ENCODE peak calls at places on chromosomes 2 and 18, in six cellular contexts. X, I, C, A, R and J are unnamed samples.

GRCh38 chr2:55357907-55358306 is 61.7 kb downstream of the CCDC88A start:
- DNase-seq in X (no peak), I (no peak), C (no peak), A (no peak), R (no peak), J (no peak)

GRCh38 chr18:13382990-13383821 is 164.6 kb downstream of the LDLRAD4 start:
- DNase-seq in X (peak), I (peak), C (no peak), A (no peak), R (no peak), J (no peak)

GRCh38 chr2:201358684-201359083 is 1.5 kb upstream of the FLACC1 start:
- DNase-seq in X (no peak), I (no peak), C (no peak), A (no peak), R (no peak), J (no peak)

GRCh38 chr2:176612736-176613135 is 343.5 kb downstream of the MTX2 start:
- DNase-seq in X (no peak), I (no peak), C (no peak), A (no peak), R (no peak), J (no peak)

GRCh38 chr2:94870392-94871225 is 621 bp upstream of the TEKT4 start:
- DNase-seq in X (no peak), I (no peak), C (no peak), A (no peak), R (no peak), J (no peak)

GRCh38 chr2:45643543-45644542 is 7.6 kb upstream of the PRKCE start:
- DNase-seq in X (peak), I (peak), C (peak), A (peak), R (peak), J (peak)

GRCh38 chr2:70371753-70372152 is 69.9 kb upstream of the FAM136A start:
- DNase-seq in X (no peak), I (no peak), C (no peak), A (no peak), R (no peak), J (no peak)

GRCh38 chr2:231597014-231597611 is 4.4 kb downstream of the TEX44 start:
- DNase-seq in X (no peak), I (no peak), C (no peak), A (peak), R (no peak), J (no peak)

GRCh38 chr2:118349365-118349764 is 261.1 kb downstream of the INSIG2 start:
- DNase-seq in X (no peak), I (no peak), C (no peak), A (no peak), R (no peak), J (no peak)

GRCh38 chr18:11495441-11495840 is 114.0 kb upstream of the SLC35G4 start:
- DNase-seq in X (no peak), I (no peak), C (no peak), A (no peak), R (no peak), J (no peak)

GRCh38 chr2:34308140-34308539 is 709.0 kb upstream of the FAM98A start:
- DNase-seq in X (no peak), I (no peak), C (no peak), A (no peak), R (no peak), J (no peak)

GRCh38 chr2:105886029-105886454 is 141.3 kb downstream of the NCK2 start:
- DNase-seq in X (no peak), I (no peak), C (no peak), A (no peak), R (no peak), J (no peak)

GRCh38 chr2:123993728-123994323 is 31.3 kb upstream of the CNTNAP5 start:
- DNase-seq in X (no peak), I (peak), C (no peak), A (peak), R (no peak), J (no peak)

GRCh38 chr18:49090901-49091300 is 140.1 kb upstream of the SMAD7 start:
- DNase-seq in X (no peak), I (no peak), C (no peak), A (no peak), R (no peak), J (no peak)

GRCh38 chr2:213261237-213261636 is 23.0 kb upstream of the SPAG16 start:
- DNase-seq in X (no peak), I (no peak), C (no peak), A (no peak), R (no peak), J (no peak)

GRCh38 chr2:201942525-201942924 is 91.1 kb upstream of the FZD7 start:
- DNase-seq in X (no peak), I (no peak), C (no peak), A (no peak), R (no peak), J (no peak)

GRCh38 chr2:133977385-133977784 is 276.5 kb upstream of the MGAT5 start:
- DNase-seq in X (no peak), I (no peak), C (no peak), A (no peak), R (no peak), J (no peak)

GRCh38 chr2:113173563-113174368 is at the start of gene PSD4:
- DNase-seq in X (peak), I (no peak), C (peak), A (peak), R (peak), J (no peak)

GRCh38 chr2:235894839-235895238 is 273.3 kb downstream of the GBX2 start:
- DNase-seq in X (no peak), I (no peak), C (no peak), A (no peak), R (no peak), J (no peak)

GRCh38 chr2:49248506-49248905 is 94.2 kb upstream of the FSHR start:
- DNase-seq in X (no peak), I (no peak), C (no peak), A (no peak), R (no peak), J (no peak)

GRCh38 chr2:176018708-176019107 is 16.6 kb upstream of the LNPK start:
- DNase-seq in X (no peak), I (no peak), C (no peak), A (no peak), R (no peak), J (no peak)

GRCh38 chr2:26558271-26559043 is 80.5 kb upstream of the OTOF start:
- DNase-seq in X (no peak), I (no peak), C (no peak), A (no peak), R (no peak), J (no peak)

GRCh38 chr2:191569025-191569424 is 108.9 kb upstream of the NABP1 start:
- DNase-seq in X (no peak), I (no peak), C (no peak), A (no peak), R (no peak), J (no peak)

GRCh38 chr2:181884601-181885000 is 6.9 kb upstream of the ITPRID2 start:
- DNase-seq in X (no peak), I (no peak), C (no peak), A (no peak), R (no peak), J (no peak)

GRCh38 chr18:32389868-32390267 is 80.8 kb downstream of the GAREM1 start:
- DNase-seq in X (no peak), I (peak), C (no peak), A (no peak), R (no peak), J (no peak)

GRCh38 chr2:240393831-240394410 is 41.5 kb upstream of the GPC1 start:
- DNase-seq in X (no peak), I (no peak), C (no peak), A (no peak), R (no peak), J (no peak)

GRCh38 chr2:151669585-151670081 is 64.6 kb downstream of the NEB start:
- DNase-seq in X (no peak), I (no peak), C (no peak), A (no peak), R (no peak), J (no peak)

GRCh38 chr18:79465392-79465991 is 69.8 kb downstream of the NFATC1 start:
- DNase-seq in X (no peak), I (no peak), C (no peak), A (peak), R (no peak), J (no peak)

GRCh38 chr2:29921560-29921915 is at the start of gene ALK:
- DNase-seq in X (peak), I (peak), C (peak), A (peak), R (peak), J (peak)

GRCh38 chr2:5834491-5834890 is 142.3 kb downstream of the SOX11 start:
- DNase-seq in X (no peak), I (no peak), C (no peak), A (no peak), R (no peak), J (no peak)

GRCh38 chr2:85106489-85107180 is 26.6 kb upstream of the TCF7L1 start:
- DNase-seq in X (no peak), I (no peak), C (no peak), A (no peak), R (no peak), J (no peak)

GRCh38 chr2:241739651-241740050 is 5.2 kb downstream of the D2HGDH start:
- DNase-seq in X (no peak), I (no peak), C (peak), A (no peak), R (no peak), J (no peak)

GRCh38 chr2:171958475-171958874 is 36.2 kb downstream of the HAT1 start:
- DNase-seq in X (no peak), I (no peak), C (no peak), A (no peak), R (no peak), J (no peak)

GRCh38 chr18:2923464-2923863 is 76.7 kb downstream of the EMILIN2 start:
- DNase-seq in X (no peak), I (no peak), C (no peak), A (no peak), R (no peak), J (no peak)

GRCh38 chr2:233240897-233241296 is 10.6 kb upstream of the ATG16L1 start:
- DNase-seq in X (peak), I (no peak), C (no peak), A (peak), R (peak), J (no peak)

GRCh38 chr2:47218066-47218581 is 63.0 kb upstream of the STPG4 start:
- DNase-seq in X (no peak), I (peak), C (no peak), A (no peak), R (no peak), J (no peak)